ENCODE peak calls at places on chromosomes 16 and 17, in nine cellular contexts. J is C1 segment of cervical spinal cord; Q is mesenteric fat pad; H is DMS79 treated with DMSO at 0.1 percent for 48 hours; P is Daoy; N is stimulated activated CD8-positive, alpha-beta memory T cell treated with anti-CD3 and anti-CD28 coated beads, Interleukin-7, amount 100 ng/mL, for 1 hour; S is caudate nucleus; M is activated CD8-positive, alpha-beta T cell treated with anti-CD3 and anti-CD28 coated beads, Interleukin-2, amount 10 ng/mL, durations not matched to agents 7 days and 5 days; W is dorsolateral prefrontal cortex. A is an unnamed sample.

GRCh38 chr16:29805232-29806095 is 865 bp upstream of the MAZ start:
- DNase-seq in J (peak; percentile 95), Q (peak; percentile 99), H (peak; percentile 99), P (peak; percentile 97), N (peak; percentile 94), S (peak; percentile 96), M (peak; percentile 99), W (peak; percentile 96), A (peak; percentile 97)

GRCh38 chr17:74429604-74430384 is 2.1 kb upstream of the GPRC5C start:
- DNase-seq in J (peak; percentile 76), Q (no peak), H (no peak), P (peak; percentile 53), N (no peak), S (no peak), M (no peak), W (no peak), A (peak; percentile 41)

GRCh38 chr17:28807925-28808641 is 34.5 kb downstream of the FAM222B start:
- DNase-seq in J (peak; percentile 38), Q (no peak), H (no peak), P (peak; percentile 78), N (no peak), S (no peak), M (no peak), W (no peak), A (no peak)

GRCh38 chr17:81432873-81433451 is 37.7 kb downstream of the BAHCC1 start:
- DNase-seq in J (no peak), Q (no peak), H (peak; percentile 46), P (peak; percentile 46), N (no peak), S (no peak), M (no peak), W (no peak), A (no peak)

GRCh38 chr17:51840688-51841087 is 317.8 kb downstream of the CA10 start:
- DNase-seq in J (no peak), Q (no peak), H (no peak), P (no peak), N (no peak), S (no peak), M (no peak), W (no peak), A (no peak)

GRCh38 chr16:23324727-23325126 is 22.6 kb downstream of the SCNN1B start:
- DNase-seq in J (no peak), Q (no peak), H (peak; percentile 90), P (peak; percentile 7), N (no peak), S (no peak), M (no peak), W (no peak), A (no peak)

GRCh38 chr16:22369221-22369811 is 5.1 kb downstream of the CDR2 start:
- DNase-seq in J (no peak), Q (no peak), H (no peak), P (peak; percentile 3), N (no peak), S (no peak), M (no peak), W (no peak), A (no peak)

GRCh38 chr16:49588729-49589384 is 215.3 kb downstream of the C16orf78 start:
- DNase-seq in J (no peak), Q (peak; percentile 64), H (no peak), P (peak; percentile 39), N (no peak), S (no peak), M (no peak), W (no peak), A (peak; percentile 50)

GRCh38 chr16:15650698-15651161 is 685 bp downstream of the NDE1 start:
- DNase-seq in J (no peak), Q (no peak), H (no peak), P (peak; percentile 15), N (no peak), S (no peak), M (peak; percentile 57), W (no peak), A (peak; percentile 75)

GRCh38 chr17:3964203-3965122 is at the start of gene ATP2A3:
- DNase-seq in J (no peak), Q (no peak), H (peak; percentile 57), P (peak; percentile 42), N (peak; percentile 51), S (no peak), M (peak; percentile 83), W (no peak), A (peak; percentile 78)

GRCh38 chr17:77330602-77331081 is 189.9 kb downstream of the SEC14L1 start:
- DNase-seq in J (no peak), Q (peak; percentile 85), H (no peak), P (peak; percentile 4), N (no peak), S (no peak), M (no peak), W (peak; percentile 41), A (no peak)

A was measured in GM23338.